ENCODE peak calls at places on chromosomes 16 and 17, in six cellular contexts. L is GM12891, A is GM12878, D is K562, G is H1, Q is HepG2. H is an unnamed sample.

GRCh38 chr17:81033535-81034167 is 1.3 kb upstream of the BAIAP2 start:
- DNase-seq in L (no peak), A (no peak), D (no peak), G (no peak), Q (peak), H (no peak)

GRCh38 chr17:45282683-45283644 is 21.1 kb upstream of the SPATA32 start:
- DNase-seq in L (no peak), A (no peak), D (no peak), G (no peak), Q (no peak), H (no peak)

GRCh38 chr17:38609280-38610031 is 3.7 kb upstream of the SRCIN1 start:
- DNase-seq in L (no peak), A (no peak), D (no peak), G (peak), Q (no peak), H (no peak)

GRCh38 chr17:28878981-28879380 is 18.6 kb downstream of the FLOT2 start:
- DNase-seq in L (peak), A (no peak), D (peak), G (peak), Q (peak), H (peak)

GRCh38 chr17:40218740-40219072 is 398 bp upstream of the WIPF2 start:
- DNase-seq in L (peak), A (peak), D (peak), G (peak), Q (peak), H (peak)

GRCh38 chr16:2715519-2715918 is 4.5 kb downstream of the PRSS27 start:
- DNase-seq in L (peak), A (no peak), D (peak), G (no peak), Q (no peak), H (peak)

GRCh38 chr16:75929056-75929455 is 202.8 kb upstream of the CPHXL start:
- DNase-seq in L (no peak), A (no peak), D (no peak), G (no peak), Q (no peak), H (no peak)

GRCh38 chr17:82110298-82110697 is 12.3 kb upstream of the FASN start:
- DNase-seq in L (no peak), A (no peak), D (no peak), G (no peak), Q (peak), H (no peak)

GRCh38 chr17:82330322-82331239 is 3.0 kb downstream of the SECTM1 start:
- DNase-seq in L (no peak), A (no peak), D (peak), G (no peak), Q (peak), H (peak)

GRCh38 chr17:3998436-3998835 is 34.2 kb upstream of the ATP2A3 start:
- DNase-seq in L (no peak), A (no peak), D (no peak), G (no peak), Q (no peak), H (no peak)

GRCh38 chr17:82703036-82703745 is 4.7 kb upstream of the RAB40B start:
- DNase-seq in L (no peak), A (no peak), D (no peak), G (no peak), Q (no peak), H (no peak)

GRCh38 chr16:56625943-56626654 is 518 bp downstream of the MT1E start:
- DNase-seq in L (no peak), A (no peak), D (no peak), G (no peak), Q (no peak), H (no peak)

GRCh38 chr17:57136355-57136754 is 51.3 kb downstream of the AKAP1 start:
- DNase-seq in L (no peak), A (no peak), D (no peak), G (no peak), Q (no peak), H (no peak)

GRCh38 chr17:37661372-37662014 is 18.2 kb upstream of the DDX52 start:
- DNase-seq in L (no peak), A (no peak), D (no peak), G (no peak), Q (no peak), H (no peak)

DNA sequence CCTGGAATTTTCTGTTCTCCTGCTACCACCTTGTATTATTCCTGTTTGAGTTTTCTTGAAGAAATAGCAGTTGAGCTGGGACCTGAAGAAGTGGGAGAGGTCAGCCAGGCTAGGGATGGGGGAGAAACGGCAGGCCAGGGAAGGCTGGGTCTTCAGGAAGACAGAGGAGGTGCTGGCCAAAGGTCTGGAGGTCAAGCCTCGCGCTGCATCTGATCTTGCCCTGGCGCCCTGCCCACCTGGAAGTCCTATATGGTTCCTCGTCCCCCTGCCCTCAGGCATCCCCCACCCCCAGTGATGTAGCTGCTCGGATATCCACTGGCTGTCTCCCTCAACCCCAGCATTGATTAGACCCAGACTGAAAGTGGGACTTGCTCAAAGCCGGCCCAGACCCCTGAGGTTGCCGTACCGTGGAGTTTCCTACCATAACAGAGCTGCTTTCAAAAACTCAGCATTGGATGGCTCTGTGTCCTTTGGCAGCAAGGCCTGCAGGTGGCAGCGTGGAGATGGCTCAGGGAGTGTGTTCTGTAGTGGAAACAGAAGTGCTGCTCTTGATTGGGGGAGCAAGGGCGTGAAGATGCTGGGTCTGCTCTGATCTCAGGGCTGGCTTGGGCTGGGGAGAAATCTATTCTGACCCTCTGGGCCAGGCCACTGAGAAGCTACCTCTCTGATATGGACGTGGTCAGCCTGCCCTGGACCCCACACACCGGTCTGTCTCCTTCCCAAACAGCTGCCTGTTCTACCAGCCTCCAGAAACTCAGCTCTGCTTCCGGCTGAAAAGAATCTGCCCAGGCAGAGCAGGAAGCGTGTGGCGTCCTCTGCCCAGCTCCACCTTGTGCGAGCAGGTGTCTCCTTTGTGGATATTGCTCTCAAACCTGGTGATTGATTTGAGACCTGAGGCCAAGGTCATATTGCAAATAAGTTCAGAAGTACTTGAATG is 107.0 kb upstream of the CACNG5 start:
- DNase-seq in L (peak), A (no peak), D (peak), G (peak), Q (peak), H (peak)
- TF ChIP-seq POLR2AphosphoS5 in L (no peak), A (no peak), D (no peak), G (no peak), Q (no peak), H (no peak)

GRCh38 chr17:74769856-74770497 is 6.2 kb downstream of the NAT9 start:
- DNase-seq in L (no peak), A (no peak), D (no peak), G (no peak), Q (no peak), H (no peak)
- TF ChIP-seq POLR2A in L (no peak), A (no peak), D (peak), G (no peak), Q (peak), H (no peak)

GRCh38 chr17:61757168-61757567 is 106.2 kb downstream of the BRIP1 start:
- DNase-seq in L (no peak), A (peak), D (no peak), G (no peak), Q (no peak), H (peak)

GRCh38 chr17:61755078-61755477 is 108.2 kb downstream of the BRIP1 start:
- DNase-seq in L (no peak), A (no peak), D (no peak), G (no peak), Q (no peak), H (no peak)

GRCh38 chr17:61755668-61756067 is 107.7 kb downstream of the BRIP1 start:
- DNase-seq in L (no peak), A (no peak), D (no peak), G (no peak), Q (no peak), H (no peak)

GRCh38 chr17:61758430-61758829 is 104.9 kb downstream of the BRIP1 start:
- DNase-seq in L (no peak), A (no peak), D (no peak), G (no peak), Q (no peak), H (no peak)

GRCh38 chr17:61756561-61756960 is 106.8 kb downstream of the BRIP1 start:
- DNase-seq in L (no peak), A (no peak), D (no peak), G (no peak), Q (no peak), H (no peak)
- TF ChIP-seq TAF1 in L (no peak), A (no peak), D (no peak), G (no peak), Q (no peak), H (no peak)

GRCh38 chr16:84672276-84673202 is 24.2 kb downstream of the KLHL36 start:
- DNase-seq in L (peak), A (no peak), D (peak), G (peak), Q (peak), H (peak)
- TF ChIP-seq POLR2AphosphoS5 in L (no peak), A (no peak), D (no peak), G (no peak), Q (no peak), H (no peak)

DNA sequence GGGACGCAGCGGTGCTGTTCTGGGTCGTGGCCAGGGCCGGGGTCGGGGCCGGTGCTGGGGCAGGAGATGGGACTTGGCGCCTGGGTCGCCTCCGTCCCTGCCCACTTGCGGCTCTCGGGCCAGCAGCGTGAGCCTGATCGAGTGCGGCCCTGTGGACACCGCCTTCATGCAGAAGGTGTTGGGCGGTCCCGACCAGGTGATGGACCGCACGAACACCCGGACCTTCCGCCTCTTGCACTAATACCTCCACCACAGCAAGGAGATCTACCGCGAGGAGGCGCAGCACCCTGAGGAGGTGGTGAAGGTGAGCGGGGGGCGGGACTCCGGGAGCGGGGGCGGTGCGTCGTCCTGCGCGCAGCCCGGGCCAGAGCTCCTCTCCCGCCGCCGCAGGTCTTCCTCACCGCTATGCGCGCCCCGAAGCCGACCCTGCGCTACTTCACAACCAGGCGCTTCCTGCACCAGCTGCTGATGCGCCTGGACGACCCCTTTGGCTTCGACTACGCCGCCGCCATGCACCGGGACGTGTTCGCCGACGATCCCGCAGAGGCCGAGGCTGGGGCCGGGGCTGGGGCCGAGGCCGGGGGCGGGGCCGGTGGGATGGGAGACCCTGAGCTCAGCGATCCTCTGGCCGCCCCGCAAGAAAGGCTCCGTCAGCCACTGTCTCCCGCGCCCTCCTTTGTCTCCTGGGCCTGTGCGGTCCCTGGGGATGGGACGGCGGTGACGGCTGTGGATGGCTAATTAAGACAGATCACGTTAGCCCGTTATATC is 4.5 kb upstream of the HSD17B1 start:
- DNase-seq in L (peak), A (no peak), D (peak), G (peak), Q (no peak), H (peak)
- TF ChIP-seq POLR2A in L (no peak), A (peak), D (no peak), G (peak), Q (no peak), H (no peak)

DNA sequence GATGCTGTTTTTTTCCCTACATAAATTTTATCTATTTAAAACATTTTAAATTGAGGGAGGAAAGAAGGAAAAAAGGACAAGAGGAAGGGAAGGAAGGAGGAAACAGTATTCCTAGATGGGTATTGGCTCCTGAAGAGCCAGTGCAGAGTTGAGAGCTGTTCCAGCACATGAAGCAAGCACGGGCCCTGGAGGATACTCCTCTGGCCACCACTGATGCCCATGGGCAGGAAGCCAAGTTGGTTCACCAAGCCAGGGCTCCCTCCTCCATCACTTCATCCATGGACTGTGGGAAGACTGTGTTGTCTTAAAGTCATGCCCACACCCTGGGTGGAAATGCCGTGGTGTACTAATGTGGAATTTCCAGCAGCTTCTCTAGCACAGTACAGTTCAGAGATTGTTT is 23.8 kb upstream of the NOS2 start:
- DNase-seq in L (no peak), A (no peak), D (no peak), G (no peak), Q (no peak), H (no peak)
- TF ChIP-seq TAF1 in L (no peak), A (no peak), D (no peak), G (no peak), Q (no peak), H (no peak)

GRCh38 chr17:78342438-78343098 is 17.3 kb downstream of the SOCS3 start:
- DNase-seq in L (no peak), A (no peak), D (no peak), G (no peak), Q (no peak), H (no peak)

GRCh38 chr17:78344666-78345065 is 15.2 kb downstream of the SOCS3 start:
- DNase-seq in L (no peak), A (no peak), D (no peak), G (no peak), Q (no peak), H (no peak)

GRCh38 chr17:78341559-78342437 is 18.1 kb downstream of the SOCS3 start:
- DNase-seq in L (no peak), A (no peak), D (peak), G (no peak), Q (no peak), H (no peak)

GRCh38 chr17:78343433-78344201 is 16.3 kb downstream of the SOCS3 start:
- DNase-seq in L (no peak), A (no peak), D (no peak), G (no peak), Q (no peak), H (peak)

GRCh38 chr17:78343099-78343432 is 16.8 kb downstream of the SOCS3 start:
- DNase-seq in L (no peak), A (no peak), D (no peak), G (no peak), Q (no peak), H (no peak)
- TF ChIP-seq POLR2AphosphoS5 in L (no peak), A (no peak), D (no peak), G (no peak), Q (no peak), H (no peak)

GRCh38 chr16:83755391-83755790 is 52.4 kb upstream of the HSBP1 start:
- DNase-seq in L (no peak), A (no peak), D (no peak), G (no peak), Q (no peak), H (no peak)
- TF ChIP-seq POLR2A in L (no peak), A (no peak), D (no peak), G (no peak), Q (no peak), H (no peak)

GRCh38 chr17:68248199-68248825 is 469 bp downstream of the AMZ2 start:
- DNase-seq in L (no peak), A (no peak), D (no peak), G (no peak), Q (no peak), H (no peak)
- TF ChIP-seq TAF1 in L (no peak), A (no peak), D (no peak), G (no peak), Q (no peak), H (no peak)

H was measured in GM12892.